ENCODE peak calls at places on chromosome 14, in five cellular contexts. T is astrocyte of the cerebellum, A is sigmoid colon, X is DMS153, P is Daoy. K is an unnamed sample.

GRCh38 chr14:94054936-94055335 is 26.1 kb downstream of the DDX24 start:
- DNase-seq in T (no peak), A (no peak), X (no peak), P (no peak), K (no peak)

GRCh38 chr14:92209141-92209540 is 87.4 kb downstream of the CPSF2 start:
- DNase-seq in T (no peak), A (no peak), X (no peak), P (no peak), K (no peak)

GRCh38 chr14:89123851-89124250 is 293.2 kb downstream of the FOXN3 start:
- DNase-seq in T (no peak), A (no peak), X (no peak), P (no peak), K (no peak)

GRCh38 chr14:86798330-86798729 is 1194.7 kb downstream of the GALC start:
- DNase-seq in T (no peak), A (no peak), X (no peak), P (no peak), K (no peak)

GRCh38 chr14:101595349-101595748 is 34.1 kb downstream of the DIO3 start:
- DNase-seq in T (no peak), A (no peak), X (no peak), P (no peak), K (no peak)

GRCh38 chr14:57692671-57693070 is 173.2 kb downstream of the SLC35F4 start:
- DNase-seq in T (peak), A (no peak), X (peak), P (peak), K (peak)

GRCh38 chr14:82855912-82856381 is 1322.3 kb upstream of the SEL1L start:
- DNase-seq in T (peak), A (no peak), X (peak), P (peak), K (no peak)

GRCh38 chr14:35287481-35288013 is 4.6 kb upstream of the PSMA6 start:
- DNase-seq in T (no peak), A (no peak), X (no peak), P (peak), K (no peak)

GRCh38 chr14:87615822-87616679 is 376.9 kb downstream of the GALC start:
- DNase-seq in T (peak), A (peak), X (peak), P (peak), K (no peak)

GRCh38 chr14:96130854-96131253 is 73.8 kb upstream of the BDKRB2 start:
- DNase-seq in T (no peak), A (no peak), X (no peak), P (no peak), K (no peak)

GRCh38 chr14:77130386-77130785 is 11.2 kb downstream of the ZDHHC22 start:
- DNase-seq in T (no peak), A (no peak), X (no peak), P (no peak), K (no peak)

GRCh38 chr14:64387232-64387737 is 868 bp upstream of the MTHFD1 start:
- DNase-seq in T (no peak), A (no peak), X (no peak), P (peak), K (peak)

GRCh38 chr14:85565862-85566296 is 35.9 kb downstream of the FLRT2 start:
- DNase-seq in T (no peak), A (no peak), X (no peak), P (peak), K (no peak)

GRCh38 chr14:74984241-74985027 is 18.3 kb upstream of the EIF2B2 start:
- DNase-seq in T (no peak), A (no peak), X (no peak), P (no peak), K (no peak)

GRCh38 chr14:95948608-95949007 is 72.0 kb downstream of the TUNAR start:
- DNase-seq in T (peak), A (no peak), X (no peak), P (no peak), K (no peak)

GRCh38 chr14:29030121-29030520 is 263.5 kb downstream of the FOXG1 start:
- DNase-seq in T (no peak), A (no peak), X (no peak), P (no peak), K (no peak)

GRCh38 chr14:50060871-50061663 is 55.3 kb downstream of the VCPKMT start:
- DNase-seq in T (peak), A (peak), X (no peak), P (peak), K (peak)

GRCh38 chr14:74217672-74218448 is 21.4 kb upstream of the VSX2 start:
- DNase-seq in T (peak), A (peak), X (peak), P (peak), K (peak)

GRCh38 chr14:96681826-96682225 is 115.4 kb upstream of the VRK1 start:
- DNase-seq in T (no peak), A (no peak), X (no peak), P (peak), K (no peak)

GRCh38 chr14:23539209-23539866 is 12.2 kb downstream of the ZFHX2 start:
- DNase-seq in T (no peak), A (no peak), X (peak), P (peak), K (no peak)

GRCh38 chr14:87810711-87811110 is 182.3 kb downstream of the GALC start:
- DNase-seq in T (no peak), A (no peak), X (no peak), P (peak), K (no peak)

GRCh38 chr14:102746568-102747438 is 30.4 kb upstream of the TRAF3 start:
- DNase-seq in T (no peak), A (no peak), X (no peak), P (no peak), K (no peak)

GRCh38 chr14:83208346-83208745 is 1674.7 kb upstream of the SEL1L start:
- DNase-seq in T (no peak), A (no peak), X (no peak), P (no peak), K (no peak)

GRCh38 chr14:88384653-88385205 is 728 bp upstream of the SPATA7 start:
- DNase-seq in T (no peak), A (no peak), X (no peak), P (peak), K (no peak)

GRCh38 chr14:95077380-95077779 is 79.9 kb downstream of the DICER1 start:
- DNase-seq in T (no peak), A (no peak), X (no peak), P (no peak), K (no peak)

GRCh38 chr14:101874001-101874400 is 90.4 kb upstream of the DYNC1H1 start:
- DNase-seq in T (no peak), A (no peak), X (no peak), P (no peak), K (no peak)

GRCh38 chr14:69287096-69287991 is 27.4 kb downstream of the GALNT16 start:
- DNase-seq in T (peak), A (no peak), X (peak), P (no peak), K (no peak)

K was measured in smooth muscle cell of the brain vasculature.